ENCODE peak calls at places on chromosomes 13 and 19, in six cellular contexts. I is foreskin keratinocyte, D is tibial artery, Q is heart right ventricle, S is endothelial cell, K is astrocyte of the spinal cord. T is an unnamed sample.
A peak's percentile ranks its signal among the peaks of the same experiment; 100 is the strongest.

GRCh38 chr19:11279505-11280236 is 16.3 kb upstream of the TSPAN16 start:
- DNase-seq in I (no peak), D (no peak), Q (no peak), S (no peak), K (no peak), T (no peak)

GRCh38 chr19:35090160-35090794 is 25.3 kb upstream of the FXYD3 start:
- DNase-seq in I (peak; percentile 34), D (no peak), Q (no peak), S (peak; percentile 60), K (peak; percentile 58), T (no peak)

GRCh38 chr13:99797716-99798115 is 173.9 kb downstream of the ZIC5 start:
- DNase-seq in I (no peak), D (no peak), Q (no peak), S (no peak), K (no peak), T (no peak)

GRCh38 chr19:10760268-10760944 is 42.5 kb downstream of the DNM2 start:
- DNase-seq in I (no peak), D (no peak), Q (no peak), S (no peak), K (peak; percentile 25), T (no peak)

GRCh38 chr13:19810996-19811881 is 28.5 kb upstream of the PSPC1 start:
- DNase-seq in I (no peak), D (no peak), Q (no peak), S (no peak), K (no peak), T (no peak)

GRCh38 chr19:45800009-45800553 is 7.4 kb upstream of the DMWD start:
- DNase-seq in I (no peak), D (no peak), Q (no peak), S (no peak), K (peak; percentile 20), T (no peak)

GRCh38 chr13:65677906-65678305 is 1552.2 kb downstream of the PCDH9 start:
- DNase-seq in I (no peak), D (no peak), Q (no peak), S (no peak), K (no peak), T (no peak)

GRCh38 chr19:55146078-55146647 is 2.8 kb downstream of the TNNT1 start:
- DNase-seq in I (peak; percentile 59), D (no peak), Q (no peak), S (no peak), K (no peak), T (no peak)

GRCh38 chr19:2477141-2477710 is 1.3 kb downstream of the GADD45B start:
- DNase-seq in I (peak; percentile 56), D (peak; percentile 79), Q (peak; percentile 57), S (no peak), K (peak; percentile 37), T (no peak)

GRCh38 chr13:24228852-24229458 is 68.4 kb downstream of the SPATA13 start:
- DNase-seq in I (peak; percentile 50), D (no peak), Q (no peak), S (peak; percentile 45), K (peak; percentile 74), T (no peak)

GRCh38 chr19:32809254-32809653 is 60.3 kb downstream of the SLC7A9 start:
- DNase-seq in I (no peak), D (no peak), Q (no peak), S (no peak), K (no peak), T (no peak)

GRCh38 chr13:99657848-99658265 is 156.6 kb downstream of the TM9SF2 start:
- DNase-seq in I (no peak), D (peak; percentile 69), Q (peak; percentile 55), S (peak; percentile 55), K (peak; percentile 54), T (no peak)

DNA sequence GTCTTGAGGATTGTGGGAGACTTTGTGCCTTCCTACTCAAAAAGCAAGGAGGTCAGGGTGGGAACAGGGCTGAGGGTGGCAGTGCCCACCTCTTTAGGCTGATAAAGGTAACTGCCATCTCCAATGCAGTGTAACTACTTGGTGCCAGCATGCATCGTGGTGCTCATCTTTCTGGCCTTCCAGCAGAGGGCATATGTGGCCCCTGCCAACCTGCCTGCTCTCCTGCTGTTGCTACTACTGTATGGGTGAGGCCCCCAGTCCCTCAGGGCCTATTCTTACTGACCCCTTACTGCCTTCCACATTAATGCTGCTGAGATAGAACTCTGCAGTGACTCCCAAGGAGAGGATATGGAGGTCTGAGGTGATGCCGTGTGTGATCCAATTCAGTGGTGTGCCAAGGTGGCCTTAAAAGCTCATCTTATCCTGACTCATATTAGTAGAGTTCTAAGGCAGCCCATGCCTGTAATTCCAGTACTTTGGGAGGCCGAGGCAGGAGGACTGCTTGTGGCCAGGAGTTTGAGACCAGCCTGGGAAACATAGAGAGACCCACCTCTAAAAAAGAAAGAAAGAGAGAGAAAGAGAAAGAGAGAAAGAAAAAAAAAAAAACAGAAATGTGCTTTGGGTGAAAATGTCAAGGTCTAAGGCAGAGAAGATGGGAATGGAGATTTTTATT is 9.6 kb upstream of the ARHGAP45 start:
- DNase-seq in I (peak; percentile 80), D (no peak), Q (no peak), S (no peak), K (peak; percentile 76), T (no peak)
- TF ChIP-seq CTCF in I (peak; percentile 32), D (no peak), Q (no peak), S (no peak), K (no peak), T (no peak)

DNA sequence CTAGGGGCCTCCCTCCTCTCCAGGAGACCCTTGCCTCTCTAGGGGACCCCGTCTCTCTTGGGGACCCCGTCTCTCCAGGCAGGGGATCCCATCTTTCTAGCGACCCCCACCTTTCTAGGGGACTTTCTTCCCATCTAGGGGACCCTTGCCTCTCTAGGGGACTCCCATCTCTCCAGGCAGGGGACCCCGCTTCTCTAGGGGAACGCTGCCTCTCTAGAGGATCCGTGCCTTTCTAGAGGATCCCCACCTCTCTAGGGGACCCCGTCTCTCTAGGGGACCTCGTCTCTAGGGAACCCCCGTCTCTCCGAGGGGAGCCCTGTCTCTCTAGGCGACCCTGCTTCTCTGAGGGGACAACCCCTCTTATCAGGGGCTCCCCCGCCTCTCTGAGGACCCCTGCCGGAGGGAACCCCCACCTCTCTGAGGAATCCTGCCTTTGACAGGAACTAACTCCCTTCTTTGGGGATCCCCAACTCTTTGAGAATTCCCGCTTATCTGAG is 19.1 kb upstream of the GATAD2A start:
- DNase-seq in I (no peak), D (no peak), Q (no peak), S (no peak), K (no peak), T (no peak)
- TF ChIP-seq CTCF in I (peak; percentile 41), D (no peak), Q (no peak), S (no peak), K (peak; percentile 33), T (no peak)

GRCh38 chr13:42039946-42040729 is 8.3 kb upstream of the DGKH start:
- DNase-seq in I (peak; percentile 75), D (peak; percentile 96), Q (peak; percentile 94), S (peak; percentile 92), K (peak; percentile 85), T (peak; percentile 87)
- TF ChIP-seq CTCF in I (peak; percentile 28), D (no peak), Q (peak; percentile 6), S (no peak), K (peak; percentile 1), T (peak; percentile 38)

GRCh38 chr13:63696055-63696454 is 2280.4 kb upstream of the PCDH20 start:
- DNase-seq in I (peak; percentile 7), D (no peak), Q (no peak), S (no peak), K (peak; percentile 58), T (no peak)

GRCh38 chr13:63700366-63700765 is 2284.7 kb upstream of the PCDH20 start:
- DNase-seq in I (no peak), D (no peak), Q (no peak), S (no peak), K (no peak), T (no peak)

GRCh38 chr13:63699948-63700347 is 2284.3 kb upstream of the PCDH20 start:
- DNase-seq in I (no peak), D (peak; percentile 35), Q (no peak), S (no peak), K (no peak), T (no peak)
- TF ChIP-seq CTCF in I (no peak), D (no peak), Q (no peak), S (no peak), K (no peak), T (no peak)

DNA sequence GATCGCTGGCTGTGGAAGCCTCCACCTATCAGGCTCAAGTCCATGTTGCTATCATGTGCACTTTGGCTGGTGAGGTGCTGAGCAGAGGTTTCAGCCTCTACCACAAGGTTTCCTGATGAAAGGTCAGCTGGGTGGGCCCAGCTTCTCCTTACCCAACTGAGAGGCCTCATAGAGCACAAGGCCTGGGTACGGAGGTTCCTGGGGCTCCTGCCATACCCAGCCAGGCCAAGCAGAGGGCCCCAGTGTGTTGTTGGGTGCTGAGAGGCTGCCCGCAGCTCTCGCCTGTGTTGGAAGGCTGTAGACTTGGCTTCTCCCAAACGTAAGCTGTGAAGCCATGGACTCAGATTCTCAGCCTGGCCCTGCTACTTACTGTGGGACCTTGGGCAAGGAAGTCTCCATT is 28.2 kb downstream of the ACTN4 start:
- DNase-seq in I (no peak), D (no peak), Q (no peak), S (no peak), K (no peak), T (no peak)
- TF ChIP-seq CTCF in I (no peak), D (no peak), Q (no peak), S (no peak), K (no peak), T (no peak)

DNA sequence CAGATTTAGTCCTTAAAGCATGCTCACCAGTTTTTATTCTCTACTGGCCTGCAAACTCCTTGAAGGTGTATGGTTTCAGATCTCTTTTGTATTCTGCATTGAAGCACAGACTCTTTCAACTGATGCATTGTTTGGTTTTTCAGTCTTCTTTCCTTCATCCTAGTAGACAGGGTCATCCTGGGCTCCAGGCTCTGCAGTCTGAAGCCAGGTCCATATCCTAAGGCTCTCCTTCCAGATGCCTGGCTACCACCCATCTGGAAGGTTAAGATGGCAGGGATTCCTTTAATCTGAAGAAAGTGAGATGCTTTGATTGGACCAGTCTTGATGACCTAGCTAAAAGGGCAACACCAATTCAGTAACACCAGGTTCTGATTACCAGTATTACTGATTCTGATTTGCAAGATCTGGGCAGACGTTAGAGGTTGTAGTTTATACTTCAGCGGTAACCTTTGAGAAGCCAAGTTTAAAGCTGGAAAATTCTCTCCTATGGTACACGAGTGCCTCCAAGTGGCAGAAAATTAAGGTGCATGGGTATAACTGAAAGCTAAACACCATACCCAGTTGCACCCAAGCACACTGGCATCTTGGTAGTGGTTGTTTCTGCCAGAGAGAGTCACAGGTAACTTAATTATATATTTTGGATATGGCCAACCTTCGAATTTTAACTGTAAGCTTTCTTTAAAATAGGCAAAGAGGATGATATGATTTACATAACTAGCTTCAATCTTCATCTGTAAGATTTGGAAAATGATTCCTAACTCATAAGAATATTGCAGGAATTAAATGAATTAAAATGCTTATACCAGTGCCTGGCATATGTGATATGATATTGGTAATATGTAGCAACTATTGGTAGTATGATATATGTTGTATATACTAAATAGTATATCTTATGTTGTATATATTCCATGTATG is 1651.9 kb upstream of the MIR17HG start:
- DNase-seq in I (peak; percentile 56), D (no peak), Q (no peak), S (peak; percentile 70), K (peak; percentile 61), T (no peak)
- TF ChIP-seq CTCF in I (peak; percentile 90), D (no peak), Q (peak; percentile 36), S (peak; percentile 75), K (peak; percentile 79), T (peak; percentile 88)